ENCODE peak calls at places on chromosomes 11 and 22, in nine cellular contexts. One of them, this sample, is unnamed.

GRCh38 chr11:91922846-91923245 is 301.8 kb upstream of the FAT3 start:
- DNase-seq in sciatic nerve: no peak
- DNase-seq in stimulated activated CD4-positive, alpha-beta T cell treated with anti-CD3 and anti-CD28 coated beads, Interleukin-15, amount 100 ng/mL, for 24 hours: no peak
- DNase-seq in activated CD8-positive, alpha-beta memory T cell treated with anti-CD3 and anti-CD28 coated beads for 1 hour: no peak
- DNase-seq in AG08395: no peak
- DNase-seq in ureter: no peak
- DNase-seq in neural crest cell: no peak
- DNase-seq in endothelial cell: no peak
- DNase-seq in AG04450: no peak
- DNase-seq in this sample: no peak

GRCh38 chr11:67694875-67695555 is 20.6 kb upstream of the ALDH3B2 start:
- DNase-seq in sciatic nerve: no peak
- DNase-seq in stimulated activated CD4-positive, alpha-beta T cell treated with anti-CD3 and anti-CD28 coated beads, Interleukin-15, amount 100 ng/mL, for 24 hours: no peak
- DNase-seq in activated CD8-positive, alpha-beta memory T cell treated with anti-CD3 and anti-CD28 coated beads for 1 hour: no peak
- DNase-seq in AG08395: no peak
- DNase-seq in ureter: peak
- DNase-seq in neural crest cell: no peak
- DNase-seq in endothelial cell: no peak
- DNase-seq in AG04450: no peak
- DNase-seq in this sample: no peak

GRCh38 chr11:62539238-62539925 is 7.2 kb downstream of the AHNAK start:
- DNase-seq in sciatic nerve: peak
- DNase-seq in stimulated activated CD4-positive, alpha-beta T cell treated with anti-CD3 and anti-CD28 coated beads, Interleukin-15, amount 100 ng/mL, for 24 hours: peak
- DNase-seq in activated CD8-positive, alpha-beta memory T cell treated with anti-CD3 and anti-CD28 coated beads for 1 hour: no peak
- DNase-seq in AG08395: peak
- DNase-seq in ureter: peak
- DNase-seq in neural crest cell: no peak
- DNase-seq in endothelial cell: no peak
- DNase-seq in AG04450: peak
- DNase-seq in this sample: peak

GRCh38 chr11:36458129-36458918 is 51.7 kb downstream of the TRAF6 start:
- DNase-seq in sciatic nerve: no peak
- DNase-seq in stimulated activated CD4-positive, alpha-beta T cell treated with anti-CD3 and anti-CD28 coated beads, Interleukin-15, amount 100 ng/mL, for 24 hours: no peak
- DNase-seq in activated CD8-positive, alpha-beta memory T cell treated with anti-CD3 and anti-CD28 coated beads for 1 hour: no peak
- DNase-seq in AG08395: no peak
- DNase-seq in ureter: no peak
- DNase-seq in neural crest cell: no peak
- DNase-seq in endothelial cell: no peak
- DNase-seq in AG04450: no peak
- DNase-seq in this sample: no peak

GRCh38 chr11:69007978-69008381 is 5.1 kb downstream of the MRGPRF start:
- DNase-seq in sciatic nerve: peak
- DNase-seq in stimulated activated CD4-positive, alpha-beta T cell treated with anti-CD3 and anti-CD28 coated beads, Interleukin-15, amount 100 ng/mL, for 24 hours: no peak
- DNase-seq in activated CD8-positive, alpha-beta memory T cell treated with anti-CD3 and anti-CD28 coated beads for 1 hour: no peak
- DNase-seq in AG08395: no peak
- DNase-seq in ureter: no peak
- DNase-seq in neural crest cell: no peak
- DNase-seq in endothelial cell: no peak
- DNase-seq in AG04450: no peak
- DNase-seq in this sample: no peak

GRCh38 chr11:19382131-19382611 is 141.4 kb upstream of the E2F8 start:
- DNase-seq in sciatic nerve: no peak
- DNase-seq in stimulated activated CD4-positive, alpha-beta T cell treated with anti-CD3 and anti-CD28 coated beads, Interleukin-15, amount 100 ng/mL, for 24 hours: no peak
- DNase-seq in activated CD8-positive, alpha-beta memory T cell treated with anti-CD3 and anti-CD28 coated beads for 1 hour: no peak
- DNase-seq in AG08395: no peak
- DNase-seq in ureter: no peak
- DNase-seq in neural crest cell: peak
- DNase-seq in endothelial cell: no peak
- DNase-seq in AG04450: no peak
- DNase-seq in this sample: no peak

GRCh38 chr11:43393765-43394355 is 35.1 kb downstream of the TTC17 start:
- DNase-seq in sciatic nerve: peak
- DNase-seq in stimulated activated CD4-positive, alpha-beta T cell treated with anti-CD3 and anti-CD28 coated beads, Interleukin-15, amount 100 ng/mL, for 24 hours: no peak
- DNase-seq in activated CD8-positive, alpha-beta memory T cell treated with anti-CD3 and anti-CD28 coated beads for 1 hour: no peak
- DNase-seq in AG08395: no peak
- DNase-seq in ureter: no peak
- DNase-seq in neural crest cell: no peak
- DNase-seq in endothelial cell: no peak
- DNase-seq in AG04450: no peak
- DNase-seq in this sample: no peak

GRCh38 chr11:57429946-57430345 is 3.0 kb upstream of the SLC43A3 start:
- DNase-seq in sciatic nerve: no peak
- DNase-seq in stimulated activated CD4-positive, alpha-beta T cell treated with anti-CD3 and anti-CD28 coated beads, Interleukin-15, amount 100 ng/mL, for 24 hours: no peak
- DNase-seq in activated CD8-positive, alpha-beta memory T cell treated with anti-CD3 and anti-CD28 coated beads for 1 hour: no peak
- DNase-seq in AG08395: no peak
- DNase-seq in ureter: no peak
- DNase-seq in neural crest cell: no peak
- DNase-seq in endothelial cell: no peak
- DNase-seq in AG04450: no peak
- DNase-seq in this sample: no peak

GRCh38 chr11:81219661-81220060 is 1514.0 kb downstream of the FAM181B start:
- DNase-seq in sciatic nerve: no peak
- DNase-seq in stimulated activated CD4-positive, alpha-beta T cell treated with anti-CD3 and anti-CD28 coated beads, Interleukin-15, amount 100 ng/mL, for 24 hours: no peak
- DNase-seq in activated CD8-positive, alpha-beta memory T cell treated with anti-CD3 and anti-CD28 coated beads for 1 hour: no peak
- DNase-seq in AG08395: no peak
- DNase-seq in ureter: no peak
- DNase-seq in neural crest cell: no peak
- DNase-seq in endothelial cell: no peak
- DNase-seq in AG04450: no peak
- DNase-seq in this sample: no peak

GRCh38 chr11:96341237-96342130 is 1.5 kb downstream of the MAML2 start:
- DNase-seq in sciatic nerve: peak
- DNase-seq in stimulated activated CD4-positive, alpha-beta T cell treated with anti-CD3 and anti-CD28 coated beads, Interleukin-15, amount 100 ng/mL, for 24 hours: peak
- DNase-seq in activated CD8-positive, alpha-beta memory T cell treated with anti-CD3 and anti-CD28 coated beads for 1 hour: peak
- DNase-seq in AG08395: peak
- DNase-seq in ureter: peak
- DNase-seq in neural crest cell: no peak
- DNase-seq in endothelial cell: peak
- DNase-seq in AG04450: no peak
- DNase-seq in this sample: no peak

GRCh38 chr11:92976681-92977080 is 7.2 kb downstream of the MTNR1B start:
- DNase-seq in sciatic nerve: no peak
- DNase-seq in stimulated activated CD4-positive, alpha-beta T cell treated with anti-CD3 and anti-CD28 coated beads, Interleukin-15, amount 100 ng/mL, for 24 hours: no peak
- DNase-seq in activated CD8-positive, alpha-beta memory T cell treated with anti-CD3 and anti-CD28 coated beads for 1 hour: no peak
- DNase-seq in AG08395: no peak
- DNase-seq in ureter: no peak
- DNase-seq in neural crest cell: no peak
- DNase-seq in endothelial cell: no peak
- DNase-seq in AG04450: no peak
- DNase-seq in this sample: no peak

GRCh38 chr11:13278620-13279486 is 1.3 kb downstream of the BMAL1 start:
- DNase-seq in sciatic nerve: no peak
- DNase-seq in stimulated activated CD4-positive, alpha-beta T cell treated with anti-CD3 and anti-CD28 coated beads, Interleukin-15, amount 100 ng/mL, for 24 hours: no peak
- DNase-seq in activated CD8-positive, alpha-beta memory T cell treated with anti-CD3 and anti-CD28 coated beads for 1 hour: no peak
- DNase-seq in AG08395: no peak
- DNase-seq in ureter: no peak
- DNase-seq in neural crest cell: no peak
- DNase-seq in endothelial cell: peak
- DNase-seq in AG04450: no peak
- DNase-seq in this sample: no peak

GRCh38 chr11:31499576-31500178 is 9.7 kb downstream of the IMMP1L start:
- DNase-seq in sciatic nerve: no peak
- DNase-seq in stimulated activated CD4-positive, alpha-beta T cell treated with anti-CD3 and anti-CD28 coated beads, Interleukin-15, amount 100 ng/mL, for 24 hours: no peak
- DNase-seq in activated CD8-positive, alpha-beta memory T cell treated with anti-CD3 and anti-CD28 coated beads for 1 hour: no peak
- DNase-seq in AG08395: no peak
- DNase-seq in ureter: no peak
- DNase-seq in neural crest cell: no peak
- DNase-seq in endothelial cell: no peak
- DNase-seq in AG04450: no peak
- DNase-seq in this sample: no peak

GRCh38 chr22:32864596-32864995 is 63.1 kb downstream of the TIMP3 start:
- DNase-seq in sciatic nerve: no peak
- DNase-seq in stimulated activated CD4-positive, alpha-beta T cell treated with anti-CD3 and anti-CD28 coated beads, Interleukin-15, amount 100 ng/mL, for 24 hours: no peak
- DNase-seq in activated CD8-positive, alpha-beta memory T cell treated with anti-CD3 and anti-CD28 coated beads for 1 hour: no peak
- DNase-seq in AG08395: no peak
- DNase-seq in ureter: no peak
- DNase-seq in neural crest cell: no peak
- DNase-seq in endothelial cell: no peak
- DNase-seq in AG04450: no peak
- DNase-seq in this sample: no peak

GRCh38 chr22:31305194-31305593 is 12.9 kb upstream of the PIK3IP1 start:
- DNase-seq in sciatic nerve: no peak
- DNase-seq in stimulated activated CD4-positive, alpha-beta T cell treated with anti-CD3 and anti-CD28 coated beads, Interleukin-15, amount 100 ng/mL, for 24 hours: no peak
- DNase-seq in activated CD8-positive, alpha-beta memory T cell treated with anti-CD3 and anti-CD28 coated beads for 1 hour: no peak
- DNase-seq in AG08395: no peak
- DNase-seq in ureter: no peak
- DNase-seq in neural crest cell: no peak
- DNase-seq in endothelial cell: no peak
- DNase-seq in AG04450: no peak
- DNase-seq in this sample: no peak

GRCh38 chr11:61022311-61023085 is 51.0 kb downstream of the CD6 start:
- DNase-seq in sciatic nerve: no peak
- DNase-seq in stimulated activated CD4-positive, alpha-beta T cell treated with anti-CD3 and anti-CD28 coated beads, Interleukin-15, amount 100 ng/mL, for 24 hours: peak
- DNase-seq in activated CD8-positive, alpha-beta memory T cell treated with anti-CD3 and anti-CD28 coated beads for 1 hour: no peak
- DNase-seq in AG08395: no peak
- DNase-seq in ureter: no peak
- DNase-seq in neural crest cell: no peak
- DNase-seq in endothelial cell: no peak
- DNase-seq in AG04450: no peak
- DNase-seq in this sample: no peak

GRCh38 chr11:11589385-11589890 is 32.4 kb downstream of the GALNT18 start:
- DNase-seq in sciatic nerve: no peak
- DNase-seq in stimulated activated CD4-positive, alpha-beta T cell treated with anti-CD3 and anti-CD28 coated beads, Interleukin-15, amount 100 ng/mL, for 24 hours: no peak
- DNase-seq in activated CD8-positive, alpha-beta memory T cell treated with anti-CD3 and anti-CD28 coated beads for 1 hour: no peak
- DNase-seq in AG08395: no peak
- DNase-seq in ureter: no peak
- DNase-seq in neural crest cell: no peak
- DNase-seq in endothelial cell: no peak
- DNase-seq in AG04450: no peak
- DNase-seq in this sample: no peak

This sample was measured in H54.